ENCODE peak calls at places on chromosomes 1 and 21, in six cellular contexts. L is nephron progenitor cell, E is astrocyte, J is GM04503, R is GM19239, P is M059J. B is an unnamed sample.
A peak's percentile ranks its signal among the peaks of the same experiment; 100 is the strongest.

GRCh38 chr21:33881689-33882440 is 33.7 kb downstream of the ATP5PO start:
- DNase-seq in R (no peak), E (no peak), L (no peak), P (no peak), J (no peak), B (no peak)

GRCh38 chr1:46413596-46413985 is 19.5 kb downstream of the FAAH start:
- DNase-seq in P (peak; percentile 20), E (no peak), R (peak; percentile 36), L (peak; percentile 50), J (no peak), B (peak; percentile 50)

GRCh38 chr1:41784516-41785279 is 134.0 kb downstream of the HIVEP3 start:
- DNase-seq in R (no peak), E (peak; percentile 22), P (peak; percentile 25), J (no peak), L (no peak), B (no peak)

GRCh38 chr1:171748651-171749050 is 6.8 kb upstream of the VAMP4 start:
- DNase-seq in J (no peak), E (no peak), P (no peak), R (no peak), L (no peak), B (no peak)

GRCh38 chr21:38140192-38140905 is 116.4 kb upstream of the KCNJ15 start:
- DNase-seq in P (peak; percentile 82), L (no peak), E (peak; percentile 15), J (no peak), R (no peak), B (no peak)

GRCh38 chr1:89781494-89782126 is 39.2 kb upstream of the LRRC8D start:
- DNase-seq in P (no peak), E (peak; percentile 51), J (no peak), L (no peak), R (no peak), B (peak; percentile 41)

GRCh38 chr1:56097713-56098112 is 481.6 kb downstream of the PLPP3 start:
- DNase-seq in L (no peak), E (no peak), J (no peak), R (no peak), P (no peak), B (no peak)

GRCh38 chr1:209622841-209623829 is 29.1 kb downstream of the LAMB3 start:
- DNase-seq in J (no peak), L (no peak), E (no peak), P (no peak), R (no peak), B (no peak)

GRCh38 chr1:37094302-37094701 is 60.0 kb upstream of the GRIK3 start:
- DNase-seq in J (no peak), E (no peak), L (no peak), P (no peak), R (no peak), B (peak; percentile 22)

GRCh38 chr1:78088015-78088414 is 42.2 kb downstream of the GIPC2 start:
- DNase-seq in P (no peak), E (no peak), L (no peak), J (no peak), R (no peak), B (no peak)

GRCh38 chr21:38041493-38041892 is 125.2 kb upstream of the KCNJ6 start:
- DNase-seq in E (no peak), R (no peak), P (no peak), L (no peak), J (no peak), B (no peak)

GRCh38 chr1:31579374-31579773 is 3.1 kb downstream of the TINAGL1 start:
- DNase-seq in L (peak; percentile 29), P (no peak), E (no peak), R (no peak), J (no peak), B (no peak)

GRCh38 chr1:202283379-202283844 is 58.3 kb downstream of the UBE2T start:
- DNase-seq in E (peak; percentile 89), L (peak; percentile 48), R (no peak), P (peak; percentile 97), J (peak; percentile 77), B (no peak)

GRCh38 chr1:51689073-51689435 is 72.2 kb downstream of the OSBPL9 start:
- DNase-seq in P (no peak), J (no peak), E (no peak), R (no peak), L (no peak), B (no peak)

GRCh38 chr1:41313661-41314131 is 47.5 kb upstream of the FOXO6 start:
- DNase-seq in L (peak; percentile 31), E (no peak), J (no peak), P (no peak), R (no peak), B (peak; percentile 44)

GRCh38 chr1:112369389-112370285 is 26.4 kb upstream of the CTTNBP2NL start:
- DNase-seq in J (no peak), R (peak; percentile 67), P (peak; percentile 64), L (peak; percentile 94), E (peak; percentile 46), B (peak; percentile 81)

B was measured in GM10248.